ENCODE peak calls at places on chromosomes 7 and 10, in seven cellular contexts. Y is tibial nerve; R is kidney; C is left kidney; P is fibroblast of pulmonary artery; W is T-helper 9 cell; L is naive thymus-derived CD8-positive, alpha-beta T cell. T is an unnamed sample.
A peak's percentile ranks its signal among the peaks of the same experiment; 100 is the strongest.

GRCh38 chr7:134831862-134832261 is 52.4 kb downstream of the CALD1 start:
- DNase-seq in Y (no peak), R (no peak), C (no peak), P (no peak), W (no peak), L (no peak), T (no peak)

GRCh38 chr10:22246680-22247391 is 29.0 kb upstream of the EBLN1 start:
- DNase-seq in Y (no peak), R (no peak), C (no peak), P (peak; percentile 98), W (no peak), L (no peak), T (no peak)

GRCh38 chr10:106043833-106044232 is 1120.7 kb downstream of the SORCS1 start:
- DNase-seq in Y (no peak), R (no peak), C (peak; percentile 32), P (peak; percentile 26), W (no peak), L (no peak), T (no peak)

GRCh38 chr7:142300689-142301088 is 42.8 kb upstream of the PRSS58 start:
- DNase-seq in Y (no peak), R (no peak), C (no peak), P (no peak), W (no peak), L (no peak), T (no peak)

GRCh38 chr7:135855836-135856235 is 107.2 kb upstream of the FAM180A start:
- DNase-seq in Y (no peak), R (no peak), C (peak; percentile 85), P (no peak), W (no peak), L (no peak), T (no peak)

GRCh38 chr10:14665304-14665703 is 109.4 kb downstream of the FAM107B start:
- DNase-seq in Y (no peak), R (no peak), C (no peak), P (peak; percentile 11), W (no peak), L (no peak), T (no peak)

GRCh38 chr7:51255536-51256243 is 60.9 kb downstream of the COBL start:
- DNase-seq in Y (no peak), R (no peak), C (no peak), P (no peak), W (no peak), L (no peak), T (no peak)

GRCh38 chr10:126204320-126204719 is 184.0 kb downstream of the ADAM12 start:
- DNase-seq in Y (no peak), R (no peak), C (no peak), P (no peak), W (no peak), L (no peak), T (no peak)

GRCh38 chr10:72098301-72099053 is 10.1 kb upstream of the SPOCK2 start:
- DNase-seq in Y (no peak), R (no peak), C (no peak), P (no peak), W (no peak), L (no peak), T (no peak)

GRCh38 chr10:19788075-19788686 is 28.1 kb upstream of the PLXDC2 start:
- DNase-seq in Y (no peak), R (no peak), C (peak; percentile 74), P (peak; percentile 80), W (no peak), L (no peak), T (no peak)

GRCh38 chr10:128629111-128630096 is 503.2 kb upstream of the MKI67 start:
- DNase-seq in Y (no peak), R (no peak), C (no peak), P (peak; percentile 16), W (no peak), L (no peak), T (no peak)

GRCh38 chr10:72525277-72525676 is 100.6 kb downstream of the MICU1 start:
- DNase-seq in Y (no peak), R (no peak), C (peak; percentile 41), P (peak; percentile 26), W (no peak), L (no peak), T (no peak)

GRCh38 chr10:66187096-66187733 is 738.6 kb upstream of the LRRTM3 start:
- DNase-seq in Y (no peak), R (no peak), C (no peak), P (no peak), W (no peak), L (no peak), T (no peak)

GRCh38 chr7:46747222-46747621 is 826.1 kb upstream of the IGFBP3 start:
- DNase-seq in Y (no peak), R (peak; percentile 47), C (peak; percentile 66), P (no peak), W (no peak), L (no peak), T (no peak)

GRCh38 chr10:133335238-133336122 is 1.2 kb downstream of the CALY start:
- DNase-seq in Y (peak; percentile 43), R (peak; percentile 76), C (peak; percentile 84), P (peak; percentile 74), W (peak; percentile 91), L (peak; percentile 73), T (peak; percentile 58)

GRCh38 chr10:29949411-29950011 is 109.9 kb downstream of the JCAD start:
- DNase-seq in Y (no peak), R (no peak), C (no peak), P (peak; percentile 94), W (no peak), L (no peak), T (no peak)

GRCh38 chr7:103902917-103903316 is 86.5 kb downstream of the RELN start:
- DNase-seq in Y (no peak), R (no peak), C (no peak), P (no peak), W (no peak), L (no peak), T (no peak)

GRCh38 chr7:45185028-45185863 is 27.7 kb downstream of the RAMP3 start:
- DNase-seq in Y (no peak), R (peak; percentile 32), C (no peak), P (no peak), W (no peak), L (no peak), T (no peak)

GRCh38 chr10:71840177-71840711 is 10.8 kb downstream of the PSAP start:
- DNase-seq in Y (peak; percentile 77), R (peak; percentile 89), C (peak; percentile 98), P (peak; percentile 95), W (no peak), L (no peak), T (no peak)

GRCh38 chr7:41879113-41879385 is 176.2 kb upstream of the INHBA start:
- DNase-seq in Y (no peak), R (no peak), C (no peak), P (peak; percentile 23), W (no peak), L (no peak), T (no peak)

GRCh38 chr7:135930565-135931423 is 46.4 kb downstream of the MTPN start:
- DNase-seq in Y (no peak), R (no peak), C (no peak), P (peak; percentile 62), W (no peak), L (no peak), T (no peak)

GRCh38 chr7:124655990-124656389 is 109.6 kb downstream of the GPR37 start:
- DNase-seq in Y (no peak), R (no peak), C (no peak), P (no peak), W (no peak), L (no peak), T (no peak)

GRCh38 chr10:4837551-4837950 is 11.5 kb downstream of the AKR1E2 start:
- DNase-seq in Y (no peak), R (no peak), C (no peak), P (no peak), W (no peak), L (no peak), T (no peak)

GRCh38 chr7:37259381-37259821 is 189.3 kb downstream of the ELMO1 start:
- DNase-seq in Y (no peak), R (no peak), C (no peak), P (no peak), W (no peak), L (no peak), T (no peak)

GRCh38 chr10:132707776-132708171 is 78.2 kb downstream of the NKX6-2 start:
- DNase-seq in Y (no peak), R (peak; percentile 66), C (no peak), P (no peak), W (no peak), L (no peak), T (no peak)

GRCh38 chr10:4535531-4535930 is 290.5 kb upstream of the AKR1E2 start:
- DNase-seq in Y (no peak), R (no peak), C (no peak), P (no peak), W (no peak), L (no peak), T (no peak)

GRCh38 chr7:111771638-111772037 is 209.3 kb upstream of the IMMP2L start:
- DNase-seq in Y (no peak), R (no peak), C (no peak), P (no peak), W (no peak), L (no peak), T (no peak)

GRCh38 chr7:2601907-2602735 is 29.7 kb upstream of the TTYH3 start:
- DNase-seq in Y (no peak), R (no peak), C (peak; percentile 68), P (no peak), W (no peak), L (no peak), T (no peak)

GRCh38 chr10:113267616-113268015 is 285.2 kb upstream of the HABP2 start:
- DNase-seq in Y (no peak), R (no peak), C (no peak), P (no peak), W (no peak), L (no peak), T (no peak)

GRCh38 chr7:90421648-90422047 is 18.4 kb downstream of the CLDN12 start:
- DNase-seq in Y (no peak), R (no peak), C (no peak), P (no peak), W (no peak), L (no peak), T (no peak)

GRCh38 chr7:27031289-27032172 is 64.3 kb downstream of the HOXA1 start:
- DNase-seq in Y (no peak), R (no peak), C (no peak), P (peak; percentile 45), W (no peak), L (no peak), T (no peak)

GRCh38 chr7:128350708-128351295 is 7.1 kb upstream of the RBM28 start:
- DNase-seq in Y (no peak), R (no peak), C (no peak), P (no peak), W (no peak), L (no peak), T (no peak)

GRCh38 chr10:5942471-5942870 is 34.9 kb downstream of the IL15RA start:
- DNase-seq in Y (no peak), R (peak; percentile 85), C (peak; percentile 32), P (no peak), W (no peak), L (no peak), T (no peak)

GRCh38 chr10:30671011-30671616 is 41.6 kb upstream of the LYZL2 start:
- DNase-seq in Y (no peak), R (no peak), C (peak; percentile 90), P (peak; percentile 88), W (peak; percentile 4), L (peak; percentile 23), T (peak; percentile 35)

GRCh38 chr7:107966701-107967100 is 36.3 kb downstream of the LAMB1 start:
- DNase-seq in Y (no peak), R (no peak), C (no peak), P (peak; percentile 87), W (no peak), L (no peak), T (no peak)